ENCODE peak calls at places on chromosomes 6 and 20, in nine cellular contexts. W is uterus, I is cardiac muscle cell, Z is Peyer's patch, N is astrocyte, O is lower lobe of right lung, S is colonic mucosa, Q is PC-3, X is pancreas. R is an unnamed sample.

GRCh38 chr6:107355659-107356058 is 103.7 kb downstream of the PDSS2 start:
- DNase-seq in W (no peak), I (no peak), Z (no peak), N (no peak), O (no peak), S (no peak), Q (no peak), X (no peak), R (no peak)

GRCh38 chr6:54690596-54690995 is 156.0 kb upstream of the FAM83B start:
- DNase-seq in W (no peak), I (no peak), Z (no peak), N (no peak), O (no peak), S (no peak), Q (no peak), X (no peak), R (no peak)

GRCh38 chr6:90364846-90365401 is 68.3 kb upstream of the BACH2 start:
- DNase-seq in W (no peak), I (no peak), Z (no peak), N (no peak), O (no peak), S (no peak), Q (peak; percentile 45), X (no peak), R (no peak)

GRCh38 chr6:152595507-152595906 is 41.7 kb downstream of the SYNE1 start:
- DNase-seq in W (peak; percentile 27), I (peak; percentile 31), Z (no peak), N (no peak), O (no peak), S (no peak), Q (peak; percentile 23), X (peak; percentile 9), R (no peak)

GRCh38 chr6:43222418-43223059 is 6.7 kb downstream of the DNPH1 start:
- DNase-seq in W (no peak), I (no peak), Z (peak; percentile 46), N (no peak), O (no peak), S (no peak), Q (no peak), X (no peak), R (no peak)

GRCh38 chr20:44104807-44105517 is 82.0 kb downstream of the JPH2 start:
- DNase-seq in W (no peak), I (peak; percentile 84), Z (no peak), N (peak; percentile 78), O (no peak), S (no peak), Q (peak; percentile 84), X (no peak), R (no peak)

GRCh38 chr6:155103816-155104366 is 108.8 kb downstream of the TIAM2 start:
- DNase-seq in W (no peak), I (peak; percentile 55), Z (no peak), N (peak; percentile 62), O (no peak), S (no peak), Q (no peak), X (no peak), R (no peak)

GRCh38 chr6:36757206-36757605 is 59.6 kb downstream of the RAB44 start:
- DNase-seq in W (no peak), I (no peak), Z (no peak), N (no peak), O (no peak), S (peak; percentile 55), Q (no peak), X (no peak), R (no peak)

GRCh38 chr6:104705095-104705707 is 154.5 kb downstream of the HACE1 start:
- DNase-seq in W (peak; percentile 28), I (peak; percentile 72), Z (no peak), N (peak; percentile 86), O (no peak), S (no peak), Q (peak; percentile 84), X (no peak), R (no peak)

GRCh38 chr20:15345287-15345686 is 1007.9 kb upstream of the FLRT3 start:
- DNase-seq in W (no peak), I (no peak), Z (no peak), N (no peak), O (no peak), S (no peak), Q (no peak), X (no peak), R (no peak)

GRCh38 chr6:84242265-84242664 is 14.8 kb upstream of the CEP162 start:
- DNase-seq in W (no peak), I (no peak), Z (no peak), N (no peak), O (no peak), S (no peak), Q (no peak), X (no peak), R (no peak)

GRCh38 chr6:84243240-84243639 is 15.8 kb upstream of the CEP162 start:
- DNase-seq in W (no peak), I (peak; percentile 45), Z (no peak), N (no peak), O (no peak), S (no peak), Q (no peak), X (no peak), R (no peak)
- TF ChIP-seq CTCF in W (no peak), I (peak; percentile 25), Z (no peak), N (no peak), O (no peak), S (no peak), Q (no peak), X (no peak), R (no peak)

GRCh38 chr20:63735859-63736718 is at the start of gene LIME1:
- DNase-seq in W (peak; percentile 25), I (no peak), Z (peak; percentile 77), N (no peak), O (peak; percentile 56), S (peak; percentile 83), Q (no peak), X (no peak), R (peak; percentile 86)
- H3K4me3 ChIP-seq in W (no peak within 1 kb of the TSS), I (no peak within 1 kb of the TSS), Z (peak within 1 kb of the TSS; percentile 56), N (no peak within 1 kb of the TSS), O (peak within 1 kb of the TSS; percentile 68), S (peak within 1 kb of the TSS; percentile 34), Q (no peak within 1 kb of the TSS), X (no peak within 1 kb of the TSS), R (no peak within 1 kb of the TSS)

DNA sequence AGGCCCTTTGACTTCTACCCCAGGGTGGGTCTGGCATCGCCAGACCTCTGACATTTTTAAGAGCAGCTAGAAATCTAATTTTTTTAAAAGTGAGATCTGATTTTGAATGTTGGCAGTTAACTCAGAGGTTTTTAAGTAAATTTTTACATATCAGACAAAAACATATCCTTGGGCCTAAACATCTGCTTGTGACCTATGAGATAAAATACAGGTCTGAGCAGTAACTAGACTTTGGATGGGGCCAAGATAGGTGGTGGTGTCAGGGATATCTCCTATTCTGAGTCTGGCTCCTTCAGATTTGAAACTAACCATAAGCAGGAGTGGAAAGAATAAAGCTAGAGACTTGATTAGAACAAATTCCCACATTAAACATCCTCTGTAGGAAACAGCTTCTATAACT is 17.6 kb downstream of the RALY start:
- DNase-seq in W (no peak), I (no peak), Z (no peak), N (no peak), O (no peak), S (no peak), Q (no peak), X (no peak), R (no peak)
- H3K4me1 ChIP-seq in W (no peaks in the 10 kb centered on the region), I (peaks cover 11% of the 10 kb centered on the region), Z (peaks cover 67% of the 10 kb centered on the region), N (no peaks in the 10 kb centered on the region), O (peaks cover 81% of the 10 kb centered on the region), S (peaks cover 34% of the 10 kb centered on the region), Q (no peaks in the 10 kb centered on the region), X (peaks cover 18% of the 10 kb centered on the region), R (peaks cover 52% of the 10 kb centered on the region)

GRCh38 chr6:13175759-13176158 is 152.6 kb downstream of the TBC1D7 start:
- DNase-seq in W (no peak), I (no peak), Z (no peak), N (no peak), O (no peak), S (no peak), Q (no peak), X (no peak), R (no peak)
- TF ChIP-seq CTCF in W (no peak), I (no peak), Z (no peak), N (no peak), O (no peak), S (no peak), Q (no peak), X (no peak), R (no peak)

DNA sequence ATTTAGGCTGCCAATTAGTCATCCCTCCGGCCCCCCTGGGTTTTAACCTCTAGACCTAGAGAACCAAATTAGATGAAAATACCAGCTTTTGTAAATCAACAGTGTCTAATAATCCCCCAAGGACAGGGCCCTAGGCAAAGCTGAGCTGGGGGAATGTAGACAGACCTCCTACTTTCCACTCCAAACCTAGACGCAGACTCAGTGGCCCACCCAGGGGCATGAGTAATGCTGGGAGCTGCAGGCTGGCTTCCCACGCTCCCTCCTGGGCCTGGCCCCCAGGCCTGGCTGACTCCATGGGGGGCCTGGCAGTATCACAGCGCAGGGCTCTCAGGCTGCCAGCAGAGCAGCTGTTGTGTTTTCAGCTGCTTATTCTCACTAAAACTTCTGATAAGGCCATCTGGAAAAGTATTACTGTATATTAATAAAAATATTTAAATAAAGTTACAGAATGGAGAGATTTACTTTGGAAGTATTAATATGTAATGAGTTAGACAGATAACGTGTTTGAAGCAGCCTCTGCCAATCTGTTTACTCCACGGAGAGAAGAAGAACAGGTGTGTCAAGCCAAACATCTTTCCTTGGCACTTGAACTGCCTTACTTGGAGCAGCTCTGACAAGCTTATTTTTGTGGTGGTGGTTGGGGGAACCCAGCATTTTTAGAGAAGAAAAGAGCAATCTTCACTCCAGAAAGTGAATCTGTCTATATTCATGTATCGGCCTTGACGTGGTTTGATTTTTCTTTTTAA is 144.0 kb upstream of the AGPAT4 start:
- DNase-seq in W (no peak), I (peak; percentile 97), Z (no peak), N (peak; percentile 96), O (no peak), S (no peak), Q (peak; percentile 4), X (peak; percentile 88), R (no peak)
- H3K4me3 ChIP-seq in W (no peak overlapping the region), I (no peak overlapping the region), Z (no peak overlapping the region), N (no peak overlapping the region), O (no peak overlapping the region), S (no peak overlapping the region), Q (no peak overlapping the region), X (no peak overlapping the region), R (no peak overlapping the region)

DNA sequence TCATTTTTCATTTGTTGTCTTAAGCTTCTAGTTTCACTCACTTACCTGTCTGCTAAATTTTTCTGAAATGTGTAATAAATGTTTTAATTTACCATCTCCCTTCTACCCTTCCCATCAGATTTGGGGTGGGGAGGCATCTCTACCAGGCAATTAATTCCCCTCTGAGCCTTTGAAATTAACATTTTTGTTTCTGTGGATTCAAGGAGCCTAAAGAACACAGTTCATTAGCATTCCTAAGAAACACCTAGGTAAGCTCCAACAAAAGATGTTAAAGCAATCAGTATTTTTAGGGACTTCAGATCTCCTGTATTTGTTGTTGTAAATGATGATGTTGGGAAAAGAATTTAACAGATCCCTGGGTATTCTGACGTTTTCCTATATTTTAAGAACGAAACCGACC is 6.6 kb downstream of the TOP1 start:
- DNase-seq in W (no peak), I (no peak), Z (no peak), N (no peak), O (no peak), S (no peak), Q (no peak), X (no peak), R (no peak)
- H3K4me1 ChIP-seq in W (peaks cover 3% of the 10 kb centered on the region), I (peaks cover 20% of the 10 kb centered on the region), Z (peaks cover 66% of the 10 kb centered on the region), N (peaks cover 21% of the 10 kb centered on the region), O (peaks cover 56% of the 10 kb centered on the region), S (peaks cover 4% of the 10 kb centered on the region), Q (peaks cover 37% of the 10 kb centered on the region), X (peaks cover 35% of the 10 kb centered on the region), R (peaks cover 46% of the 10 kb centered on the region)

R was measured in mucosa of descending colon.